ENCODE peak calls at places on chromosome 9, in seven cellular contexts. N, E, J, H, G, F and O are unnamed samples.

GRCh38 chr9:108551030-108551964 is 304.5 kb downstream of the ACTL7B start:
- DNase-seq in N (no peak), F (no peak), G (peak), E (no peak), J (no peak), H (peak), O (peak)

GRCh38 chr9:117744856-117745389 is 40.7 kb downstream of the TLR4 start:
- DNase-seq in J (no peak), G (no peak), H (no peak), N (peak), F (no peak), E (peak), O (no peak)

GRCh38 chr9:126491256-126491879 is 122.4 kb upstream of the LMX1B start:
- DNase-seq in F (no peak), G (peak), H (peak), E (no peak), N (peak), J (peak), O (peak)

GRCh38 chr9:136267261-136268111 is 21.9 kb upstream of the QSOX2 start:
- DNase-seq in F (peak), G (peak), N (peak), E (peak), H (peak), J (peak), O (peak)

GRCh38 chr9:754150-754931 is 87.2 kb upstream of the DMRT1 start:
- DNase-seq in F (no peak), G (no peak), H (no peak), N (no peak), J (no peak), E (no peak), O (no peak)

GRCh38 chr9:93826905-93827544 is 128.1 kb downstream of the BARX1 start:
- DNase-seq in J (no peak), E (peak), F (no peak), H (no peak), N (no peak), G (no peak), O (no peak)

GRCh38 chr9:96169901-96170300 is 132.1 kb downstream of the HSD17B3 start:
- DNase-seq in J (peak), N (no peak), F (no peak), E (no peak), G (no peak), H (peak), O (no peak)

GRCh38 chr9:124618476-124618875 is 111.3 kb upstream of the NR5A1 start:
- DNase-seq in H (no peak), G (no peak), J (no peak), E (no peak), N (no peak), F (no peak), O (no peak)

GRCh38 chr9:17588395-17588794 is 9.5 kb downstream of the SH3GL2 start:
- DNase-seq in F (no peak), H (no peak), N (no peak), J (peak), G (no peak), E (no peak), O (no peak)

GRCh38 chr9:133106511-133107244 is 14.4 kb downstream of the RALGDS start:
- DNase-seq in H (no peak), N (no peak), J (no peak), F (no peak), G (no peak), E (no peak), O (no peak)

GRCh38 chr9:17744786-17745185 is 165.9 kb downstream of the SH3GL2 start:
- DNase-seq in F (no peak), G (no peak), J (peak), E (peak), H (peak), N (peak), O (peak)

GRCh38 chr9:98809311-98810105 is 2.0 kb downstream of the GALNT12 start:
- DNase-seq in N (peak), F (no peak), H (no peak), E (no peak), J (peak), G (no peak), O (no peak)

GRCh38 chr9:129474740-129475404 is 146.0 kb downstream of the C9orf50 start:
- DNase-seq in G (no peak), H (no peak), J (no peak), N (no peak), F (no peak), E (no peak), O (no peak)

GRCh38 chr9:96383165-96383939 is at the start of gene SLC35D2:
- DNase-seq in H (peak), G (peak), E (peak), N (peak), J (peak), F (no peak), O (peak)

GRCh38 chr9:89949116-89949515 is 344.3 kb downstream of the GADD45G start:
- DNase-seq in E (no peak), H (no peak), N (no peak), F (no peak), G (no peak), J (peak), O (no peak)

GRCh38 chr9:89943309-89943708 is 338.5 kb downstream of the GADD45G start:
- DNase-seq in N (no peak), J (no peak), E (no peak), H (no peak), F (no peak), G (no peak), O (no peak)

GRCh38 chr9:89945133-89945532 is 340.3 kb downstream of the GADD45G start:
- DNase-seq in F (no peak), N (no peak), H (no peak), E (peak), J (peak), G (no peak), O (no peak)

GRCh38 chr9:89943728-89944127 is 338.9 kb downstream of the GADD45G start:
- DNase-seq in H (no peak), F (no peak), E (no peak), G (no peak), N (no peak), J (no peak), O (no peak)

DNA sequence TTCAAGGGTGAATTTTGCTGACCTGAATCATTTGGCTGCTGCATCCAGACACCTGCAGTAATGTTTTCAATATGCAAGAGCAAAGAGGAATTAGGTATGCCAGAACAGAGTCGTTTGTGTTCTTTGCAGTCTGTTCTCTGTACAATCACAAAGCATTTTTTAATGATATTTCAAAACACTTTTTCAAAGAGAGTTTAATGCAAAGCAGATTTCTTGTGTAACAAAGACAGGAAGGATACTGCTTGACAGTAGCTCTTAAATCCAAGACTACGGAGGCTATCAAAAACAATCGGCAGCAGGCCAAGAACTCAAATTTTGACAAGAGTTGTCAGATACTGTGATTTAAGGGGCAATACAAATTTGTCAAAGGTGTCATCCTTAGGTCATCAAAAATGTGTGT is 341.9 kb downstream of the GADD45G start:
- DNase-seq in E (no peak), G (no peak), F (no peak), N (no peak), J (no peak), H (no peak), O (no peak)
- H3K23ac ChIP-seq in E (no peak), G (no peak), F (no peak), N (no peak), J (no peak), H (no peak), O (no peak)

GRCh38 chr9:113237026-113237425 is 15.7 kb downstream of the SLC31A1 start:
- DNase-seq in N (no peak), G (no peak), H (no peak), F (no peak), J (no peak), E (no peak), O (no peak)

GRCh38 chr9:113228130-113228665 is 6.9 kb downstream of the SLC31A1 start:
- DNase-seq in J (no peak), F (no peak), G (no peak), H (peak), N (no peak), E (no peak), O (no peak)

GRCh38 chr9:113233146-113233545 is 11.8 kb downstream of the SLC31A1 start:
- DNase-seq in G (no peak), E (no peak), J (no peak), H (no peak), F (no peak), N (no peak), O (no peak)

DNA sequence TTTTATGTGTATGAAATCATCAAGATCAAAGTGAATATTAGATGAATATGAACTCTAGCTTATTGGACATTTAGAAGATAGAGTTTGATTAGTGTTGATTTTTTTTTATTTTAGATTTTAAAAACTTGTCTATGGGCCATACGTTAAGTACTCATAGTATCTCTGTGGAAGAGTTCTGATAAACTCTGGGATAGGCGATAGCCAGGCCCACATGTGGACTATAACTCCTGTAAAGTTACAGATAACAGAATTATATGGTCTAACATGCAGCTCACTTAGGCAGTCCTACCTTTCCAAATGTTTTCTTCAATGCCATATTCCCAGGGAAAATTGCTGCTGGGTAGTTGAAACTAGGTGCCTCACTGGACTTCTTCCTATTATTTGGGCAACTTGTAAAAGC is 10.4 kb downstream of the SLC31A1 start:
- DNase-seq in G (no peak), J (no peak), E (no peak), N (no peak), F (no peak), H (no peak), O (no peak)
- H3K23ac ChIP-seq in G (no peak), J (no peak), E (no peak), N (no peak), F (no peak), H (no peak), O (no peak)

DNA sequence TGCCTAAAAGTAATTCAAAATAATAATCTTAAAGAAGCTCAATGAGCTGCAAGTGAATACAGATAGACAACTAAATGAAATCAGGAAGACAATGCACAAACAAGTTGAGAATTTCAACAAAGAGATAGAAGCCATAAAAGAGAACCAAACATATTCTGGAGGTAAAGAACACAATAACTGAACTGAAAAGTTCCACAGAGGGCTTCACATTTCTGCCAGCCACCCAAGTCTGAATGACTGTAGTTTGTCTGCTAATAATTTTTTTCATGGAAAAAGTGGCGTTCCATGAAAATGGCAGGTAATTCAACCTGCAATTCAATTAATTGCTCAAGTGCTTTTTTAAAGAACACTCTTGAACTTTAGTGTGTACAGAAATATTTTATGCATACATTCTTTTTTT is 251.3 kb downstream of the KDM4C start:
- DNase-seq in F (no peak), E (no peak), J (no peak), G (no peak), N (no peak), H (no peak), O (no peak)
- H3K23ac ChIP-seq in F (no peak), E (no peak), J (no peak), G (no peak), N (no peak), H (no peak), O (no peak)

GRCh38 chr9:4661165-4662095 is 664 bp upstream of the PLPP6 start:
- DNase-seq in E (no peak), G (peak), F (no peak), H (peak), J (no peak), N (no peak), O (peak)

GRCh38 chr9:4663956-4664355 is 1.9 kb downstream of the PLPP6 start:
- DNase-seq in H (peak), G (no peak), E (no peak), F (no peak), J (no peak), N (no peak), O (no peak)

GRCh38 chr9:4665357-4665756 is 923 bp downstream of the SPATA6L start:
- DNase-seq in J (peak), H (peak), E (no peak), N (no peak), F (no peak), G (no peak), O (peak)

GRCh38 chr9:4662108-4662988 is at the start of gene PLPP6:
- DNase-seq in G (peak), H (peak), J (peak), E (peak), F (peak), N (peak), O (peak)

DNA sequence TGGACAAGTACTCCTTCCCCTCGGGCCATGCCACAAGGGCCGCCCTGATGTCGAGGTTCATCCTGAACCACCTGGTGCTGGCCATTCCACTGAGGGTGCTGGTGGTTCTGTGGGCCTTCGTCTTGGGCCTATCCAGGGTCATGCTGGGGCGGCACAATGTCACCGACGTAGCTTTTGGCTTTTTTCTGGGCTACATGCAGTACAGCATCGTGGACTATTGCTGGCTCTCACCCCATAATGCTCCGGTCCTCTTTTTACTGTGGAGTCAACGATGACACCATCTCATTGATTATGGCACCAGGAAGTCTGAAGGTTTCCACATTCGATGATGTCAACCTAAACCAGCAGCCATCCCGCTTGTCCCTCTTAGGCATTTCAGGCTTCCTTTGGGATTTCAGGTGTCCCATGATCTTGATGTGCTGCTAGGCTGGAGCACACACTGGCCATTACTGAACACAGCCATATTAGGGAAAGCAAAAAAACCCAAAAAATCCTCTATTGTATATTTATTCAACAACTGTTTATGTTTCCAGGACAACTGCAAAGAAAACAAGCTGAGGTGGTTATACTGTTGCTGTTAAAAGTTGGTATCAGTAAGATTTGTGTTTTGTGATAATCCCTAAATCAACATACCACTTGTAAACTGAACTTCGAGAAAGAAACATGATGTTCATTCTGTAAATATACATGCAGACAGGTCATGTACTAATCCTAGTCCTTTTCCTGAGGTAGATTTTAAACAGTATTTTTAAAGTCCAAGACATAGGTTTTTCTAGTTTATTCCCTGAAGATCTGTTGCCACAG is 1.1 kb downstream of the PLPP6 start:
- DNase-seq in G (peak), N (no peak), F (no peak), J (peak), H (peak), E (no peak), O (peak)
- H3K23ac ChIP-seq in G (no peak), N (no peak), F (no peak), J (no peak), H (no peak), E (no peak), O (peak)

GRCh38 chr9:22159590-22159989 is 150.5 kb upstream of the CDKN2B start:
- DNase-seq in F (no peak), H (no peak), E (no peak), N (no peak), J (no peak), G (no peak), O (no peak)
- H3K23ac ChIP-seq in F (no peak), H (no peak), E (no peak), N (no peak), J (no peak), G (no peak), O (no peak)

GRCh38 chr9:134915046-134915930 is 2.4 kb downstream of the FCN1 start:
- DNase-seq in E (no peak), G (no peak), J (no peak), H (no peak), N (no peak), F (no peak), O (no peak)
- H3K23ac ChIP-seq in E (no peak), G (no peak), J (no peak), H (no peak), N (no peak), F (no peak), O (no peak)

GRCh38 chr9:70551391-70551790 is 136.9 kb upstream of the KLF9 start:
- DNase-seq in N (no peak), J (no peak), F (no peak), G (no peak), H (no peak), E (no peak), O (peak)

GRCh38 chr9:70553718-70554673 is 139.5 kb upstream of the KLF9 start:
- DNase-seq in E (peak), N (peak), G (no peak), J (peak), H (peak), F (peak), O (peak)

GRCh38 chr9:70554881-70555280 is 140.4 kb upstream of the KLF9 start:
- DNase-seq in G (no peak), F (no peak), H (no peak), N (no peak), E (no peak), J (no peak), O (no peak)

GRCh38 chr9:70552561-70552960 is 138.1 kb upstream of the KLF9 start:
- DNase-seq in G (no peak), N (no peak), E (no peak), F (no peak), H (no peak), J (no peak), O (no peak)

DNA sequence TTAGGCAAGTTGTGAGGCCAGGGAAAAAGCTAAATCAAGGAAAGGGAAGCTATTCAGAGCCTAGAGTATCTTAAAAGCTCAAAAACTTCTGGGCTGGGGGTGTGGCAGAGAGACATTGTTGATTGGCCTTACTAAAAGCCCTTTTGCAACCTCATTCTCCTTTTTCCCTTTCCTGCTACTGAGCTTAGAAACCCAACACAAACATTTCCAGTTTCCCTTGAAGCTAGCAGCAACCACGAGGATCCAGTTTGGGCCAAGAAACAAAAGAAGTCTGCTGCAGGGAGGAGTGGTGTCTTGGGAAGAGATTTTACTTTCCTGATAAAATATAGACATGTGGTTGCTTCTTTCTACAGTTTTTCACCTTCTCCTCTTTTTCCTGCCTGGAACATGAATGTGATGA is 135.5 kb upstream of the KLF9 start:
- DNase-seq in J (no peak), E (no peak), G (no peak), F (no peak), N (no peak), H (no peak), O (no peak)
- H3K23ac ChIP-seq in J (no peak), E (no peak), G (no peak), F (no peak), N (no peak), H (no peak), O (no peak)

DNA sequence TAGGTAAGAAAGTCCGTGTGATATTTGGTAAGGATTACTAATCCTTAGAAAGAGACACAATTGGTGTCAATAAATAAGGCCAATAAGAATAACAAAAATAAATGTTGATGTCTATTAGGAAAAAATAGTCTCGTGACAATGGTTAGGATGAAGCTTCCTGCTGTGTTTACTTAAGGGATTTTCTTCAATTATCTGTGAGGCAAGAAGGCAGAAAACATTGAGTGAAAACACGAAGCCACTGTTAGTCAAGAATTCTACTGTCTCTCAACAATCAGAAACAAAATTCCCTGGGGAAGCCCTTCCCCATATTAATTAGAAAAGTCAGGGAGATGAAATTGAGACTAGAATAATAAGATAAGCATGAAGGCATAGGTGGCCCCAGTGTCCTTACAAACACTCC is 149.0 kb downstream of the SYK start:
- DNase-seq in N (no peak), E (no peak), H (peak), G (no peak), F (no peak), J (no peak), O (no peak)
- H3K23ac ChIP-seq in N (no peak), E (no peak), H (no peak), G (no peak), F (no peak), J (no peak), O (no peak)